ENCODE peak calls at places on chromosomes 1 and 21, in nine cellular contexts. J, A, K, D, H, N, Z, C and W are unnamed samples.

GRCh38 chr1:185786524-185786923 is 52.3 kb downstream of the HMCN1 start:
- DNase-seq in J (no peak), A (peak), K (no peak), D (no peak), H (no peak), N (no peak), Z (no peak), C (no peak), W (no peak)

GRCh38 chr1:50424045-50424939 is 1.0 kb upstream of the DMRTA2 start:
- DNase-seq in J (no peak), A (no peak), K (no peak), D (no peak), H (no peak), N (no peak), Z (no peak), C (no peak), W (no peak)

GRCh38 chr21:32726742-32727477 is 903 bp downstream of the SYNJ1 start:
- DNase-seq in J (peak), A (peak), K (no peak), D (no peak), H (no peak), N (no peak), Z (peak), C (peak), W (peak)

GRCh38 chr1:183282101-183282855 is 96.2 kb downstream of the LAMC2 start:
- DNase-seq in J (no peak), A (no peak), K (no peak), D (no peak), H (no peak), N (no peak), Z (no peak), C (no peak), W (no peak)

GRCh38 chr1:44507490-44508396 is 102.7 kb downstream of the RNF220 start:
- DNase-seq in J (no peak), A (no peak), K (no peak), D (no peak), H (no peak), N (no peak), Z (no peak), C (no peak), W (peak)

GRCh38 chr1:234978397-234979291 is 150.0 kb downstream of the TOMM20 start:
- DNase-seq in J (peak), A (peak), K (no peak), D (peak), H (no peak), N (peak), Z (peak), C (no peak), W (peak)

GRCh38 chr1:92419642-92420041 is 67.1 kb downstream of the GFI1 start:
- DNase-seq in J (no peak), A (no peak), K (no peak), D (no peak), H (no peak), N (no peak), Z (no peak), C (no peak), W (no peak)

GRCh38 chr1:174021611-174022079 is 512 bp downstream of the RC3H1 start:
- DNase-seq in J (peak), A (peak), K (peak), D (peak), H (peak), N (peak), Z (peak), C (no peak), W (peak)

GRCh38 chr1:176705585-176705984 is 242.6 kb downstream of the PAPPA2 start:
- DNase-seq in J (no peak), A (no peak), K (no peak), D (no peak), H (no peak), N (no peak), Z (no peak), C (no peak), W (no peak)

GRCh38 chr1:64111787-64112186 is 91.6 kb upstream of the UBE2U start:
- DNase-seq in J (no peak), A (no peak), K (no peak), D (no peak), H (no peak), N (no peak), Z (no peak), C (no peak), W (no peak)

GRCh38 chr1:62589321-62589720 is 8.0 kb upstream of the ANGPTL3 start:
- DNase-seq in J (no peak), A (peak), K (no peak), D (no peak), H (no peak), N (no peak), Z (no peak), C (no peak), W (no peak)

GRCh38 chr1:227889863-227890405 is 57.8 kb downstream of the WNT9A start:
- DNase-seq in J (no peak), A (no peak), K (peak), D (no peak), H (no peak), N (peak), Z (no peak), C (no peak), W (no peak)

DNA sequence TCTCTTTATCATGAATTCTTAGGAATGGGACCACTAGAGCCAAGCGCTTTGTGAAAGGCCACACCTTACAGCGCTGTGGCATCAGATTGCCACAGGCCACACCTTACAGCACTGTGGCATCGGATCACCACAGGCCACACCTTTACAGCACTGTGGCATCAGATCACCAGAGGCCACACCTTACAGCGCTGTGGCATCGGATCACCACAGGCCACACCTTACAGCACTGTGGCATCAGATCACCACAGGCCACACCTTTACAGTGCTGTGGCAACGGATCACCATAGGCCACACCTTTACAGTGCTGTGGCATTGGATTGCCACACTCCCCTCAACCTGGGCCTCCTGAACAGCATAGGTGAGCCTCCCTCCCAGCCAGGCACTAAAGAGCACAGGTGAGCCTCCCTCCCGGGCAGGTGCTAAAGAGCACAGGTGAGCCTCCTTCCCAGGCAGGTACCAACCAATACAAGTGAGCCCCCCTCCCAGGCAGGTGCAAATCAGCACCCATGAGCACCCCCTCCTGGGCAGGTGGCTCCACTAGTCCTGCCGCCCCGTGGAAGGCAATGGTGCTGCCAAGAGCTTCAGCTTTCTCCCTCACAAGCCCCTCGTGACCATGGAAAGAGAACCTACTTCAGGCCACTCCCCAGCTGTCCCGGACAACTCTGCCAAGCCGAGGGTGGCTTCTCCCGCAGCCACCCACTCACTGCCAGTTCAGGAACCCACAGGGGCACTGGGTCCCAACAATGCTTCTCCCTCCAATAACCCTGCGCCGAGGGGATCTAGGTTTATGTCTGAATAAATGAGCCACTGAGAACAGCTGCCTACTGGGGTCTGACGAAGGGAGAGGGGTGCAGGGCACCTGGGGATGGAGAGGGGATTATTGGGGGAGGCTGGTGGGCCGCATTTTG is 46.7 kb downstream of the PRDM15 start:
- DNase-seq in J (no peak), A (no peak), K (no peak), D (no peak), H (no peak), N (no peak), Z (no peak), C (no peak), W (no peak)
- TF ChIP-seq CTCF in J (no peak), A (no peak), K (no peak), D (no peak), H (no peak), N (no peak), Z (no peak), C (no peak), W (no peak)

DNA sequence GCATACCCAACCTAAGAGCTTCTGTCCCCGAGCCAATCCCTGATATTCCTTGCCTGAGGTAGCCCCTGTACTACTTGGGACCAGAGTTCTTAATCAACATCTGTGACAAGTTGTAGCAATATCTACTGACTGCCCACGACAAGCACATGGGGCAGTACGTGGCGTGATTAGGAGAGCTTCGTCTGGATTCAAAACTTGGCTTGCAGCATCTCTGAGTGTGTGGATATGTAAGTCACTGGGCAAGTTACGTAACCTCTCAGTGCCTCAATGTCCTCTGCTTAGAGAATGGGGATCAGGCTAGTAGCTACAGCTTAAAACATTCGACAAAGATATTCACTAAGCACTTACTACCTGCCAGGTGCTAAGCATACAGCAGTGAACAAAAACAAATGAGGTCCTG is 5.0 kb downstream of the HSPG2 start:
- DNase-seq in J (no peak), A (peak), K (no peak), D (no peak), H (no peak), N (no peak), Z (peak), C (no peak), W (no peak)
- H3K27ac ChIP-seq in J (peak), A (peak), K (peak), D (peak), H (no peak), N (no peak), Z (peak), C (peak), W (no peak)

GRCh38 chr1:14924455-14925325 is 228.9 kb upstream of the TMEM51 start:
- DNase-seq in J (peak), A (peak), K (peak), D (peak), H (no peak), N (no peak), Z (no peak), C (peak), W (peak)
- TF ChIP-seq CTCF in J (peak), A (peak), K (no peak), D (no peak), H (no peak), N (no peak), Z (no peak), C (peak), W (no peak)

GRCh38 chr1:236168716-236169429 is 26.5 kb downstream of the GPR137B start:
- DNase-seq in J (peak), A (peak), K (no peak), D (peak), H (no peak), N (no peak), Z (peak), C (peak), W (peak)

GRCh38 chr1:236165238-236165981 is 23.1 kb downstream of the GPR137B start:
- DNase-seq in J (no peak), A (no peak), K (no peak), D (no peak), H (no peak), N (no peak), Z (no peak), C (no peak), W (no peak)

GRCh38 chr1:236167578-236167977 is 25.2 kb downstream of the GPR137B start:
- DNase-seq in J (no peak), A (no peak), K (no peak), D (no peak), H (no peak), N (no peak), Z (no peak), C (no peak), W (no peak)

GRCh38 chr1:236166041-236166440 is 23.7 kb downstream of the GPR137B start:
- DNase-seq in J (no peak), A (no peak), K (no peak), D (no peak), H (no peak), N (no peak), Z (no peak), C (no peak), W (no peak)

GRCh38 chr1:236167154-236167553 is 24.8 kb downstream of the GPR137B start:
- DNase-seq in J (no peak), A (no peak), K (no peak), D (no peak), H (no peak), N (no peak), Z (no peak), C (no peak), W (no peak)
- H3K27ac ChIP-seq in J (no peak), A (no peak), K (no peak), D (no peak), H (no peak), N (no peak), Z (no peak), C (no peak), W (no peak)

GRCh38 chr1:205810448-205811157 is 2.4 kb downstream of the SLC41A1 start:
- DNase-seq in J (no peak), A (no peak), K (no peak), D (no peak), H (no peak), N (no peak), Z (no peak), C (peak), W (no peak)
- TF ChIP-seq CTCF in J (no peak), A (peak), K (no peak), D (no peak), H (peak), N (no peak), Z (no peak), C (peak), W (peak)

GRCh38 chr1:21295545-21295944 is 5.3 kb upstream of the ECE1 start:
- DNase-seq in J (no peak), A (no peak), K (no peak), D (no peak), H (no peak), N (no peak), Z (no peak), C (no peak), W (no peak)
- H3K27ac ChIP-seq in J (no peak), A (no peak), K (no peak), D (no peak), H (peak), N (peak), Z (peak), C (no peak), W (no peak)

GRCh38 chr1:226149806-226150205 is 36.7 kb downstream of the ACBD3 start:
- DNase-seq in J (no peak), A (peak), K (no peak), D (no peak), H (no peak), N (no peak), Z (no peak), C (no peak), W (no peak)
- TF ChIP-seq CTCF in J (no peak), A (no peak), K (no peak), D (no peak), H (no peak), N (no peak), Z (no peak), C (no peak), W (no peak)